ENCODE peak calls at places on chromosomes 3 and 15, in four cellular contexts. One of them, this sample, is unnamed.

GRCh38 chr3:4524423-4524769 is 31.2 kb downstream of the ITPR1 start:
- DNase-seq in RWPE1: no peak
- DNase-seq in mesendoderm: no peak
- DNase-seq in coronary artery: no peak
- DNase-seq in this sample: no peak

GRCh38 chr15:73324496-73325170 is 44.1 kb downstream of the HCN4 start:
- DNase-seq in RWPE1: no peak
- DNase-seq in mesendoderm: no peak
- DNase-seq in coronary artery: no peak
- DNase-seq in this sample: no peak

GRCh38 chr3:52149726-52150125 is 4.5 kb downstream of the POC1A start:
- DNase-seq in RWPE1: no peak
- DNase-seq in mesendoderm: no peak
- DNase-seq in coronary artery: no peak
- DNase-seq in this sample: no peak

GRCh38 chr15:92661069-92661468 is 5.5 kb upstream of the FAM174B start:
- DNase-seq in RWPE1: no peak
- DNase-seq in mesendoderm: peak
- DNase-seq in coronary artery: no peak
- DNase-seq in this sample: no peak

GRCh38 chr3:16173696-16174355 is 654 bp upstream of the GALNT15 start:
- DNase-seq in RWPE1: no peak
- DNase-seq in mesendoderm: no peak
- DNase-seq in coronary artery: peak
- DNase-seq in this sample: no peak

GRCh38 chr3:62732183-62732904 is 142.9 kb downstream of the CADPS start:
- DNase-seq in RWPE1: no peak
- DNase-seq in mesendoderm: no peak
- DNase-seq in coronary artery: no peak
- DNase-seq in this sample: no peak

GRCh38 chr15:34855397-34855796 is 60.0 kb upstream of the ACTC1 start:
- DNase-seq in RWPE1: peak
- DNase-seq in mesendoderm: no peak
- DNase-seq in coronary artery: no peak
- DNase-seq in this sample: no peak

GRCh38 chr3:174046311-174046710 is 648.8 kb downstream of the NLGN1 start:
- DNase-seq in RWPE1: no peak
- DNase-seq in mesendoderm: peak
- DNase-seq in coronary artery: no peak
- DNase-seq in this sample: no peak

GRCh38 chr15:40066531-40066930 is 27.6 kb upstream of the SRP14 start:
- DNase-seq in RWPE1: peak
- DNase-seq in mesendoderm: no peak
- DNase-seq in coronary artery: no peak
- DNase-seq in this sample: no peak

GRCh38 chr3:122695927-122696561 is 15.4 kb downstream of the PARP14 start:
- DNase-seq in RWPE1: no peak
- DNase-seq in mesendoderm: no peak
- DNase-seq in coronary artery: no peak
- DNase-seq in this sample: no peak

GRCh38 chr15:31482122-31482922 is 155.7 kb downstream of the KLF13 start:
- DNase-seq in RWPE1: no peak
- DNase-seq in mesendoderm: no peak
- DNase-seq in coronary artery: peak
- DNase-seq in this sample: no peak

GRCh38 chr3:138862924-138863775 is 28.4 kb upstream of the PIK3CB start:
- DNase-seq in RWPE1: peak
- DNase-seq in mesendoderm: peak
- DNase-seq in coronary artery: no peak
- DNase-seq in this sample: no peak

GRCh38 chr15:85296615-85297402 is 83.6 kb upstream of the AKAP13 start:
- DNase-seq in RWPE1: peak
- DNase-seq in mesendoderm: peak
- DNase-seq in coronary artery: no peak
- DNase-seq in this sample: peak

GRCh38 chr15:26070095-26070532 is 207.0 kb upstream of the ATP10A start:
- DNase-seq in RWPE1: no peak
- DNase-seq in mesendoderm: no peak
- DNase-seq in coronary artery: no peak
- DNase-seq in this sample: no peak

GRCh38 chr3:153072856-153073255 is 89.2 kb upstream of the RAP2B start:
- DNase-seq in RWPE1: no peak
- DNase-seq in mesendoderm: peak
- DNase-seq in coronary artery: no peak
- DNase-seq in this sample: no peak

DNA sequence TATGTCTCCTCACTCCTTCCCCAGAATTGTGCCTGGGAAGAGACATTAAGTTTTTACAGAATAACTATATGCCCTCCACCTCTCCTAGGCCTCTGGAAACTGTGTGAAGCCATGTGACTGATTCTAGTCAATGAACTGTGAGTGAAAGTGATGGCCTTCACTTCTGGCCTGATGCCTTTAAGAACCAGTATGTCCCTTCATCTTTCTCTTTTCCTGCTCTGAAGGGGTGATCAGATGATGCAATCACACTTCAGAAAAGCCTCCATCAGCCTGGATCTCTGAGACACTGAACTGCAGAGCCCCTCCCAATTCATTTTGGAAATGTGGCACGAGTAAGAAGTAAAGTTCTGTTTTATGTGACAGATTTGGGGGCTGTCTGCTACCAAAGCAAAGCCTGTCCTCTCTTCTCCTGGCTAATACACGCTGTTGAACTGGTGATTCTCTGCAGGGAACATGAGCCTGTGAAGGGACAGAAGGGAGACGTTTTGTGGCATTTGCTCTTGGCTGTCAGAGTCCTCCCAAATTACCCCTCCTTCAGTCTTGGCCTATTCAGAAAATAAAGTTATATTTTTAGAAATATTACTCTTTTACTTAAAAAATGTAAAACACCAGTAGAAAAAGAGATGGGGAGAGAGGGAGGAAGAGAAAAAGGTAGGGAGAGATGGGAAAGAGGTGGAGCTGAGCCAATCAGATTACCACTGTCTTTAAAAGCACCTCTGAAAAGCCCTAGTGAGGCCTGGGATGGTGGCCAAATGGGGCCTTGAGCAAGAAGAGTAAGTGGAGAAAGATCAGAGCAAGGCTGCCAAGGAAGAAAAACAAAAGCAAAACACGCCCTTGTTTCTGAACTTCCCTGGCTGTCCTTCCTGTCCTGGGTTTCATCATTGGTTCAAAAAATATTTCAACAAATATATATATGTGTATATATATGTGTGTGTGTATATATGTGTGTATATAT is 40.9 kb upstream of the RYK start:
- DNase-seq in RWPE1: peak
- DNase-seq in mesendoderm: peak
- DNase-seq in coronary artery: no peak
- DNase-seq in this sample: no peak
- H3K27ac ChIP-seq in RWPE1: peak
- H3K27ac ChIP-seq in mesendoderm: no peak
- H3K27ac ChIP-seq in coronary artery: peak
- H3K27ac ChIP-seq in this sample: no peak

DNA sequence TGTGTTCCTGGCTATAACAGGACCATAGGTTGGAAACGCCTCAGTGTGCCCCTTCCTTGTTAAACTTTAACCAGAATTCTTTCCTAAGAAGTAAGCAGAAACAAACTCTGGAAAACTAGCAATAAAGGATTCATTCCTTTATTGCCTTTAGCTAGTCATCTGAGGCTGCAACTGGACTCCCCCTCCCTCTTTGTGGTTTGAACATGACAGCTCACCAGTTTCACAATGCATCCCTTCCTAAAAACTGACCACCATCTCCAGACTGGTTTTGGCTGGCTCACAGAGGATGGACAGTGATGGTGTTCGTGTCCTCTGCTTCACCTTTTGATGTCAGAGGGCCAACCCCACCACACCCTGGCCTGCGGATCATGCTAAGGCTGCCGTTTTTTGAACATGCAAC is 27.9 kb upstream of the TGFBR2 start:
- DNase-seq in RWPE1: peak
- DNase-seq in mesendoderm: no peak
- DNase-seq in coronary artery: no peak
- DNase-seq in this sample: peak
- H3K27ac ChIP-seq in RWPE1: no peak
- H3K27ac ChIP-seq in mesendoderm: no peak
- H3K27ac ChIP-seq in coronary artery: no peak
- H3K27ac ChIP-seq in this sample: no peak

DNA sequence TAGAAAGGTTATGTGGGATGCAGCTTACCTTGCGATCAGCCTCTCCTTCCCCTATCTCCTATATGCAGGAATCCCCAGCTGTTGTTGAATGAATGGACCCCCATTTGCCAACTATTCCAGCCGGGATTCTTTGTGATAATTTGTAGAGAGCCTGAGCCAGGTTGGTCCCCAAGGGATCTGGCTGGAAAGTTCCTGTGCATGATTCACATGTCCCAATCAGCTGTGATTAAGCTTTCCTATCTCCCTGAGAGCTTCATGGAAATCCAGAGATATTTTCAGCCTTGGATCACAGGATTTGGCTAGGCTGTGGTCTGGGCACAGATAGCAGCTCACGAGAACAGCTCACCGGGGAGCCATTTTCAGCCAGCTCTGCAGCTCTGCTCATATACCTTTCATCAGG is 76.7 kb downstream of the ARNT2 start:
- DNase-seq in RWPE1: no peak
- DNase-seq in mesendoderm: peak
- DNase-seq in coronary artery: no peak
- DNase-seq in this sample: no peak
- H3K27ac ChIP-seq in RWPE1: no peak
- H3K27ac ChIP-seq in mesendoderm: no peak
- H3K27ac ChIP-seq in coronary artery: peak
- H3K27ac ChIP-seq in this sample: peak

DNA sequence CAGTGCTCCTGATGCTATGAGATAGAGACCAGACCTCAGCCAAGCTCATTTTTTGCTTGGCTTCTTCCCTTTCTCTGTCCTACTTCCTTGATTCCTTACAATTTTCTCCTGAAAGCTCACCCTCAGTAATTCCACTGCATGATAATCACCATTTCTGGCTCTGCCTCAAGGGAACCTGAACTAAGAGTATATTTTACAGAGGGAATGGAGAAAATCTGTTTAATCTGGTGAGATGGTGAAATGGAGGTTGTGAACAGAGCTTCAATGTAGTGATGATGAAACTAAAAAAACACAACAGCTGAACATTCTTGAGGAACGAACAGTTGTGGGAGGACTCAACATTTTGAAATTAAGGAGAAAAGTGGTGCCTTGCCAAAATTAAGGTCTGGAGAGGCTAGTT is 16.3 kb downstream of the HHLA2 start:
- DNase-seq in RWPE1: no peak
- DNase-seq in mesendoderm: no peak
- DNase-seq in coronary artery: no peak
- DNase-seq in this sample: no peak
- H3K27ac ChIP-seq in RWPE1: no peak
- H3K27ac ChIP-seq in mesendoderm: no peak
- H3K27ac ChIP-seq in coronary artery: no peak
- H3K27ac ChIP-seq in this sample: no peak